ENCODE peak calls at places on chromosome 3, in six cellular contexts. X is amniotic epithelial cell; M is activated gamma-delta T cell; I is adrenal gland; K is stimulated activated CD8-positive, alpha-beta memory T cell treated with anti-CD3 and anti-CD28 coated beads, Interleukin-12 subunit alpha, Interleukin-12 subunit beta, amount 100 ng/mL, for 1 hour; P is EL. S is an unnamed sample.

GRCh38 chr3:53749428-53749827 is 96.8 kb downstream of the CHDH start:
- DNase-seq in M (no peak), I (no peak), K (no peak), P (no peak), X (no peak), S (no peak)

GRCh38 chr3:149589332-149589731 is 68.5 kb downstream of the WWTR1 start:
- DNase-seq in M (no peak), P (peak; percentile 81), I (no peak), K (no peak), X (peak; percentile 78), S (no peak)

GRCh38 chr3:169458323-169458722 is 205.2 kb downstream of the MECOM start:
- DNase-seq in P (no peak), I (no peak), M (no peak), K (no peak), X (no peak), S (no peak)

GRCh38 chr3:25441234-25441856 is 13.3 kb downstream of the RARB start:
- DNase-seq in M (no peak), X (no peak), P (no peak), I (no peak), K (no peak), S (no peak)

GRCh38 chr3:143973352-143974021 is 1.9 kb downstream of the DIPK2A start:
- DNase-seq in M (no peak), P (peak; percentile 37), K (no peak), I (peak; percentile 21), X (peak; percentile 71), S (no peak)

GRCh38 chr3:42991369-42992315 is 12.5 kb downstream of the GASK1A start:
- DNase-seq in M (no peak), X (peak; percentile 11), P (no peak), I (no peak), K (no peak), S (no peak)

GRCh38 chr3:179613807-179614206 is 9.2 kb downstream of the NDUFB5 start:
- DNase-seq in M (no peak), I (no peak), K (no peak), X (peak; percentile 71), P (peak; percentile 73), S (no peak)

GRCh38 chr3:146241523-146242240 is 9.2 kb downstream of the PLSCR4 start:
- DNase-seq in M (no peak), I (peak; percentile 31), X (peak; percentile 69), K (no peak), P (no peak), S (no peak)

GRCh38 chr3:41288785-41289184 is 89.5 kb downstream of the CTNNB1 start:
- DNase-seq in M (no peak), P (no peak), K (no peak), I (no peak), X (no peak), S (no peak)

GRCh38 chr3:80677796-80678195 is 910.0 kb upstream of the ROBO1 start:
- DNase-seq in I (no peak), M (no peak), X (peak; percentile 0), K (no peak), P (no peak), S (no peak)

GRCh38 chr3:135229018-135229495 is 434.0 kb downstream of the EPHB1 start:
- DNase-seq in X (no peak), P (no peak), I (no peak), M (no peak), K (no peak), S (no peak)

GRCh38 chr3:88005066-88005465 is 53.7 kb downstream of the CGGBP1 start:
- DNase-seq in K (no peak), P (peak; percentile 4), M (no peak), I (no peak), X (peak; percentile 36), S (no peak)

GRCh38 chr3:124415471-124415960 is 314.7 kb upstream of the UMPS start:
- DNase-seq in K (no peak), I (no peak), M (no peak), X (no peak), P (no peak), S (no peak)

GRCh38 chr3:113912551-113913246 is 35.1 kb upstream of the ZDHHC23 start:
- DNase-seq in P (peak; percentile 58), X (peak; percentile 62), M (no peak), K (no peak), I (peak; percentile 39), S (peak; percentile 29)

GRCh38 chr3:124248471-124249028 is 256.6 kb upstream of the ROPN1 start:
- DNase-seq in X (peak; percentile 71), M (no peak), I (peak; percentile 83), K (no peak), P (peak; percentile 91), S (no peak)

GRCh38 chr3:52372822-52373504 is 56.8 kb downstream of the DNAH1 start:
- DNase-seq in P (no peak), M (no peak), K (no peak), I (no peak), X (no peak), S (peak; percentile 17)

GRCh38 chr3:169145551-169145950 is 518.0 kb downstream of the MECOM start:
- DNase-seq in M (no peak), K (no peak), I (no peak), X (peak; percentile 15), P (no peak), S (no peak)